ENCODE peak calls at places on chromosome 20, in five cellular contexts. One of them, this sample, is unnamed. For H3K27me3, the result is how much of the 10 kb centered on the place peaks cover.

GRCh38 chr20:46555370-46555956 is 5.0 kb upstream of the OCSTAMP start:
- DNase-seq in cardiac muscle cell: no peak
- DNase-seq in hepatocyte: no peak
- DNase-seq in CD8-positive, alpha-beta T cell: no peak
- DNase-seq in iPS DF 6.9: no peak
- DNase-seq in this sample: no peak

GRCh38 chr20:53950031-53950430 is 120.4 kb downstream of the BCAS1 start:
- DNase-seq in cardiac muscle cell: no peak
- DNase-seq in hepatocyte: no peak
- DNase-seq in CD8-positive, alpha-beta T cell: no peak
- DNase-seq in iPS DF 6.9: no peak
- DNase-seq in this sample: no peak

GRCh38 chr20:17626217-17627007 is 55.6 kb downstream of the RRBP1 start:
- DNase-seq in cardiac muscle cell: no peak
- DNase-seq in hepatocyte: peak
- DNase-seq in CD8-positive, alpha-beta T cell: no peak
- DNase-seq in iPS DF 6.9: no peak
- DNase-seq in this sample: peak

GRCh38 chr20:23412026-23412425 is 9.3 kb downstream of the NAPB start:
- DNase-seq in cardiac muscle cell: peak
- DNase-seq in hepatocyte: no peak
- DNase-seq in CD8-positive, alpha-beta T cell: no peak
- DNase-seq in iPS DF 6.9: no peak
- DNase-seq in this sample: no peak

GRCh38 chr20:49936153-49937022 is at the start of gene RNF114:
- DNase-seq in cardiac muscle cell: peak
- DNase-seq in hepatocyte: peak
- DNase-seq in CD8-positive, alpha-beta T cell: peak
- DNase-seq in iPS DF 6.9: peak
- DNase-seq in this sample: peak

GRCh38 chr20:25065625-25066338 is 7.8 kb upstream of the ACSS1 start:
- DNase-seq in cardiac muscle cell: no peak
- DNase-seq in hepatocyte: peak
- DNase-seq in CD8-positive, alpha-beta T cell: peak
- DNase-seq in iPS DF 6.9: no peak
- DNase-seq in this sample: peak

GRCh38 chr20:29743101-29743931 is 1514.1 kb upstream of the DEFB115 start:
- DNase-seq in cardiac muscle cell: no peak
- DNase-seq in hepatocyte: no peak
- DNase-seq in CD8-positive, alpha-beta T cell: no peak
- DNase-seq in iPS DF 6.9: no peak
- DNase-seq in this sample: peak

GRCh38 chr20:32672982-32673727 is 586 bp downstream of the C20orf203 start:
- DNase-seq in cardiac muscle cell: no peak
- DNase-seq in hepatocyte: no peak
- DNase-seq in CD8-positive, alpha-beta T cell: peak
- DNase-seq in iPS DF 6.9: no peak
- DNase-seq in this sample: peak

GRCh38 chr20:47198254-47198671 is 158.2 kb downstream of the ZMYND8 start:
- DNase-seq in cardiac muscle cell: no peak
- DNase-seq in hepatocyte: no peak
- DNase-seq in CD8-positive, alpha-beta T cell: no peak
- DNase-seq in iPS DF 6.9: no peak
- DNase-seq in this sample: no peak

GRCh38 chr20:57089701-57090144 is 176.7 kb downstream of the BMP7 start:
- DNase-seq in cardiac muscle cell: peak
- DNase-seq in hepatocyte: peak
- DNase-seq in CD8-positive, alpha-beta T cell: peak
- DNase-seq in iPS DF 6.9: peak
- DNase-seq in this sample: peak

GRCh38 chr20:30919514-30920188 is 337.8 kb upstream of the DEFB115 start:
- DNase-seq in cardiac muscle cell: no peak
- DNase-seq in hepatocyte: no peak
- DNase-seq in CD8-positive, alpha-beta T cell: no peak
- DNase-seq in iPS DF 6.9: no peak
- DNase-seq in this sample: peak

GRCh38 chr20:41135187-41135887 is 2.0 kb upstream of the PLCG1 start:
- DNase-seq in cardiac muscle cell: peak
- DNase-seq in hepatocyte: peak
- DNase-seq in CD8-positive, alpha-beta T cell: peak
- DNase-seq in iPS DF 6.9: peak
- DNase-seq in this sample: peak

GRCh38 chr20:25541676-25542075 is 43.7 kb downstream of the NINL start:
- DNase-seq in cardiac muscle cell: no peak
- DNase-seq in hepatocyte: no peak
- DNase-seq in CD8-positive, alpha-beta T cell: no peak
- DNase-seq in iPS DF 6.9: no peak
- DNase-seq in this sample: no peak

GRCh38 chr20:48957053-48957481 is 35.6 kb downstream of the ARFGEF2 start:
- DNase-seq in cardiac muscle cell: no peak
- DNase-seq in hepatocyte: no peak
- DNase-seq in CD8-positive, alpha-beta T cell: no peak
- DNase-seq in iPS DF 6.9: no peak
- DNase-seq in this sample: no peak

GRCh38 chr20:3248167-3248992 is 9.4 kb upstream of the SLC4A11 start:
- DNase-seq in cardiac muscle cell: peak
- DNase-seq in hepatocyte: peak
- DNase-seq in CD8-positive, alpha-beta T cell: no peak
- DNase-seq in iPS DF 6.9: no peak
- DNase-seq in this sample: peak

GRCh38 chr20:48107560-48107959 is 322.3 kb upstream of the SULF2 start:
- DNase-seq in cardiac muscle cell: no peak
- DNase-seq in hepatocyte: no peak
- DNase-seq in CD8-positive, alpha-beta T cell: no peak
- DNase-seq in iPS DF 6.9: no peak
- DNase-seq in this sample: no peak

GRCh38 chr20:62143976-62144825 is 632 bp downstream of the SS18L1 start:
- DNase-seq in cardiac muscle cell: peak
- DNase-seq in hepatocyte: peak
- DNase-seq in CD8-positive, alpha-beta T cell: peak
- DNase-seq in iPS DF 6.9: no peak
- DNase-seq in this sample: peak

GRCh38 chr20:7883309-7883708 is 56.9 kb downstream of the HAO1 start:
- DNase-seq in cardiac muscle cell: no peak
- DNase-seq in hepatocyte: no peak
- DNase-seq in CD8-positive, alpha-beta T cell: no peak
- DNase-seq in iPS DF 6.9: no peak
- DNase-seq in this sample: no peak

GRCh38 chr20:51326241-51326819 is 216.2 kb downstream of the NFATC2 start:
- DNase-seq in cardiac muscle cell: peak
- DNase-seq in hepatocyte: peak
- DNase-seq in CD8-positive, alpha-beta T cell: no peak
- DNase-seq in iPS DF 6.9: no peak
- DNase-seq in this sample: peak

GRCh38 chr20:49945701-49946477 is 9.7 kb downstream of the RNF114 start:
- DNase-seq in cardiac muscle cell: no peak
- DNase-seq in hepatocyte: no peak
- DNase-seq in CD8-positive, alpha-beta T cell: no peak
- DNase-seq in iPS DF 6.9: no peak
- DNase-seq in this sample: no peak

DNA sequence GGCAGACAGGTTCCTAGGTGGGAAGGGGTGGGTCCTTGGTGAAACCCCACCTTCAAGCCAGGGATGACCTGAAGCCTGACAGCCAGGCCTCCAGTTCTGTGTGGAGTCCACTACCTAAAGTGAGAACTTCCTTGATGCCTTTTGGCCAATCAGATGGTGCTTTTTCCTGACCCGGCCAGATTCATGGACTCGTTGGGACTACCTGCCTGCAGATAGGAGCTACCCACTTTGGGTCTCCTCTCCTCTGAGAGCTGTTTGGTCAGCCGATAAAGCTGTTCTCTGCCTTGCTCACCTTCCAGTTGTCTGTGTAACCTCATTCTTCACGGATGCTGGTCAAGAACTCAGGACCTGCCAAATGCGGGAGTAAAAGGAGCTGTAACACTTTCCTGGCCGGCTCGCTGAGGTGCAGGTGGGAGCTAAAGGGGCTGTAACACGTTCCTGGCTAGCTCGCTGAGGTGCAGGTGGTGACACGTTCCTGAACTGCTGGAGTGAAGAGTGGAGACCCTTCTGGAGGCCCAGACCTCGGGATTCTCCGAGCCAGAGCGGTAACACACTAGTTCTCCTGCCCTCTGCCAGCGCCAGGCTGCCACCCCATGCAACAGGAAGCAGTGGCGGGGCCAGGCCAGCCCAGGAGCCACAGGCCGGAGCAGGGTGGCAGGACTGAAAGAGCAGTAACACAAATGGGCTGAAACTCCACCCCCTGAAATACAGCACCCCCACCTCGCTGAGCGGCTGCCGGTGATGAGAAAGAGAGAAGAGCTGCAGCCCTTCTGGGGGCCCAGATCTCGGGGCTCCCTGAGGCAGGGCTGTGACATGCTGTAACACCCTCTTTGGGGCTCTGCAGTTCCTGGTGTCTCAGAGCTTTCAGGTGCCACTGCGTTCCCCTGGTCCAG is 13.6 kb upstream of the DBNDD2 start:
- DNase-seq in cardiac muscle cell: no peak
- DNase-seq in hepatocyte: no peak
- DNase-seq in CD8-positive, alpha-beta T cell: no peak
- DNase-seq in iPS DF 6.9: no peak
- DNase-seq in this sample: no peak
- H3K27me3 ChIP-seq in cardiac muscle cell: under half
- H3K27me3 ChIP-seq in hepatocyte: under half
- H3K27me3 ChIP-seq in CD8-positive, alpha-beta T cell: under half
- H3K27me3 ChIP-seq in iPS DF 6.9: under half
- H3K27me3 ChIP-seq in this sample: under half

GRCh38 chr20:52439385-52439784 is 247.8 kb upstream of the ZFP64 start:
- DNase-seq in cardiac muscle cell: peak
- DNase-seq in hepatocyte: no peak
- DNase-seq in CD8-positive, alpha-beta T cell: no peak
- DNase-seq in iPS DF 6.9: no peak
- DNase-seq in this sample: no peak
- H3K27me3 ChIP-seq in cardiac muscle cell: under half
- H3K27me3 ChIP-seq in hepatocyte: under half
- H3K27me3 ChIP-seq in CD8-positive, alpha-beta T cell: under half
- H3K27me3 ChIP-seq in iPS DF 6.9: under half
- H3K27me3 ChIP-seq in this sample: under half

GRCh38 chr20:9024996-9025395 is 43.9 kb upstream of the PLCB4 start:
- DNase-seq in cardiac muscle cell: no peak
- DNase-seq in hepatocyte: no peak
- DNase-seq in CD8-positive, alpha-beta T cell: no peak
- DNase-seq in iPS DF 6.9: no peak
- DNase-seq in this sample: no peak

GRCh38 chr20:9031951-9032350 is 36.9 kb upstream of the PLCB4 start:
- DNase-seq in cardiac muscle cell: no peak
- DNase-seq in hepatocyte: no peak
- DNase-seq in CD8-positive, alpha-beta T cell: no peak
- DNase-seq in iPS DF 6.9: no peak
- DNase-seq in this sample: no peak

GRCh38 chr20:9027626-9028025 is 41.3 kb upstream of the PLCB4 start:
- DNase-seq in cardiac muscle cell: no peak
- DNase-seq in hepatocyte: no peak
- DNase-seq in CD8-positive, alpha-beta T cell: no peak
- DNase-seq in iPS DF 6.9: no peak
- DNase-seq in this sample: no peak

GRCh38 chr20:9025643-9026042 is 43.2 kb upstream of the PLCB4 start:
- DNase-seq in cardiac muscle cell: no peak
- DNase-seq in hepatocyte: no peak
- DNase-seq in CD8-positive, alpha-beta T cell: no peak
- DNase-seq in iPS DF 6.9: no peak
- DNase-seq in this sample: no peak

DNA sequence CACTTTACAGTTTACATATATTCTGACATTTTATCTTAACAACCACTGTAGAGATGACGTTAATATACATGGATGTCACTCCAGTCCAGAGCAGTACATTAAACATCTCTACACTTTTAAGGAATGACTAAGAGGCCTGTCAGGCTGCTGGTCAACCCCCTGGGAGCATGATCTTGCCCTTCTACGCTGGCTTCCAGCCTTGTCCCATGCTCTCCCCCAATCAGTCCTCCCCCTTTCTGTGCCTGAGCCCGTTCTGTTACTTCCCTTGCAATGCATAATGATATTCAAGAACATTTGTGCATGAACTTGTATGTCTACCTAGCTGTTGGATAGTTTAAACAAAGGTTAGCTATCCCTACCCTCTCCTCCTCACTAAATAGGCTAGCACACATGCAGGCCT is 40.5 kb upstream of the PLCB4 start:
- DNase-seq in cardiac muscle cell: no peak
- DNase-seq in hepatocyte: no peak
- DNase-seq in CD8-positive, alpha-beta T cell: no peak
- DNase-seq in iPS DF 6.9: no peak
- DNase-seq in this sample: no peak
- H3K27me3 ChIP-seq in cardiac muscle cell: under half
- H3K27me3 ChIP-seq in hepatocyte: under half
- H3K27me3 ChIP-seq in CD8-positive, alpha-beta T cell: under half
- H3K27me3 ChIP-seq in iPS DF 6.9: under half
- H3K27me3 ChIP-seq in this sample: under half

DNA sequence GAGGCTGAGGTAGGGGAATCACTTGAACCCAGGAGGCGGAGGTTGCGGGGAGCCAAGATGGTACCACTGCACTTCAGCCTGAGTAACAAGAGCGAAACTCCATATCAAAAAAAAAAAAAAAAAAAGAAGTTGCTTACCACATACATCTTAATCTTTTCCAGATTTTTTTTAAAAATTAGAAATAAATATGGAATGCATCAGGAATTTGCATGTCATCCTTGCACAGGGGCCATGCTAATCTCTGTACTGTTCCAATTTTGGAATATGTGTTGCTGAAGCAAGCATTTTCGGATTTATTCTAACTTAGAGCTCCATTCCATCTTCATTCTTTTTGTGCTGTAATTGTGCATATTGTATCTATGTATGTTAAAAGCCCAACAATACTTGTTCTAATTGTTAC is 62.5 kb downstream of the TRPC4AP start:
- DNase-seq in cardiac muscle cell: no peak
- DNase-seq in hepatocyte: no peak
- DNase-seq in CD8-positive, alpha-beta T cell: no peak
- DNase-seq in iPS DF 6.9: no peak
- DNase-seq in this sample: no peak
- H3K27me3 ChIP-seq in cardiac muscle cell: under half
- H3K27me3 ChIP-seq in hepatocyte: under half
- H3K27me3 ChIP-seq in CD8-positive, alpha-beta T cell: under half
- H3K27me3 ChIP-seq in iPS DF 6.9: under half
- H3K27me3 ChIP-seq in this sample: under half

GRCh38 chr20:2026514-2026913 is 32.7 kb upstream of the PDYN start:
- DNase-seq in cardiac muscle cell: no peak
- DNase-seq in hepatocyte: no peak
- DNase-seq in CD8-positive, alpha-beta T cell: no peak
- DNase-seq in iPS DF 6.9: no peak
- DNase-seq in this sample: no peak
- H3K27me3 ChIP-seq in cardiac muscle cell: half or more
- H3K27me3 ChIP-seq in hepatocyte: under half
- H3K27me3 ChIP-seq in CD8-positive, alpha-beta T cell: under half
- H3K27me3 ChIP-seq in iPS DF 6.9: under half
- H3K27me3 ChIP-seq in this sample: under half

This sample was measured in H7.